ENCODE peak calls at places on chromosome 5, in four cellular contexts. One of them, this sample, is unnamed.

GRCh38 chr5:16455670-16456069 is 9.9 kb downstream of the ZNF622 start:
- DNase-seq in PC-3: no peak
- DNase-seq in MM.1S: no peak
- DNase-seq in HS-5: no peak
- DNase-seq in this sample: no peak

GRCh38 chr5:140118294-140118936 is 4.5 kb downstream of the PURA start:
- DNase-seq in PC-3: peak; percentile 44
- DNase-seq in MM.1S: no peak
- DNase-seq in HS-5: no peak
- DNase-seq in this sample: peak; percentile 36

GRCh38 chr5:14706615-14707021 is 42.1 kb downstream of the OTULIN start:
- DNase-seq in PC-3: no peak
- DNase-seq in MM.1S: no peak
- DNase-seq in HS-5: no peak
- DNase-seq in this sample: no peak

GRCh38 chr5:43555895-43556606 is 826 bp downstream of the PAIP1 start:
- DNase-seq in PC-3: peak; percentile 56
- DNase-seq in MM.1S: peak; percentile 29
- DNase-seq in HS-5: no peak
- DNase-seq in this sample: peak; percentile 78

GRCh38 chr5:138464388-138465287 is 641 bp upstream of the EGR1 start:
- DNase-seq in PC-3: peak; percentile 96
- DNase-seq in MM.1S: peak; percentile 98
- DNase-seq in HS-5: peak; percentile 94
- DNase-seq in this sample: peak; percentile 92

GRCh38 chr5:141811287-141812155 is 66.7 kb downstream of the PCDH1 start:
- DNase-seq in PC-3: no peak
- DNase-seq in MM.1S: peak; percentile 12
- DNase-seq in HS-5: no peak
- DNase-seq in this sample: no peak

GRCh38 chr5:111758284-111758628 is 1.3 kb upstream of the NREP start:
- DNase-seq in PC-3: no peak
- DNase-seq in MM.1S: no peak
- DNase-seq in HS-5: no peak
- DNase-seq in this sample: no peak

GRCh38 chr5:109911731-109912130 is 222.0 kb downstream of the MAN2A1 start:
- DNase-seq in PC-3: no peak
- DNase-seq in MM.1S: no peak
- DNase-seq in HS-5: peak; percentile 52
- DNase-seq in this sample: no peak

GRCh38 chr5:33894566-33894965 is 2.8 kb upstream of the ADAMTS12 start:
- DNase-seq in PC-3: peak; percentile 89
- DNase-seq in MM.1S: no peak
- DNase-seq in HS-5: peak; percentile 49
- DNase-seq in this sample: no peak

GRCh38 chr5:180306796-180307195 is 14.9 kb upstream of the MAPK9 start:
- DNase-seq in PC-3: no peak
- DNase-seq in MM.1S: no peak
- DNase-seq in HS-5: no peak
- DNase-seq in this sample: no peak

GRCh38 chr5:79938468-79938867 is 52.6 kb downstream of the MTX3 start:
- DNase-seq in PC-3: no peak
- DNase-seq in MM.1S: peak; percentile 74
- DNase-seq in HS-5: no peak
- DNase-seq in this sample: no peak

GRCh38 chr5:43638556-43638955 is 35.6 kb downstream of the NNT start:
- DNase-seq in PC-3: no peak
- DNase-seq in MM.1S: no peak
- DNase-seq in HS-5: no peak
- DNase-seq in this sample: no peak

GRCh38 chr5:105836263-105836662 is 1834.5 kb downstream of the EFNA5 start:
- DNase-seq in PC-3: no peak
- DNase-seq in MM.1S: no peak
- DNase-seq in HS-5: peak; percentile 15
- DNase-seq in this sample: no peak

GRCh38 chr5:32936329-32936728 is 225.2 kb downstream of the NPR3 start:
- DNase-seq in PC-3: no peak
- DNase-seq in MM.1S: no peak
- DNase-seq in HS-5: no peak
- DNase-seq in this sample: no peak

GRCh38 chr5:133150909-133151544 is 99.2 kb downstream of the HSPA4 start:
- DNase-seq in PC-3: no peak
- DNase-seq in MM.1S: no peak
- DNase-seq in HS-5: no peak
- DNase-seq in this sample: no peak

GRCh38 chr5:175444060-175444904 is at the start of gene DRD1:
- DNase-seq in PC-3: peak; percentile 40
- DNase-seq in MM.1S: peak; percentile 66
- DNase-seq in HS-5: no peak
- DNase-seq in this sample: peak; percentile 82

GRCh38 chr5:9362600-9362999 is 183.3 kb downstream of the SEMA5A start:
- DNase-seq in PC-3: no peak
- DNase-seq in MM.1S: peak; percentile 74
- DNase-seq in HS-5: no peak
- DNase-seq in this sample: no peak

GRCh38 chr5:97998946-97999345 is 774.5 kb upstream of the RGMB start:
- DNase-seq in PC-3: no peak
- DNase-seq in MM.1S: no peak
- DNase-seq in HS-5: no peak
- DNase-seq in this sample: no peak

GRCh38 chr5:34582364-34582763 is 73.8 kb upstream of the RAI14 start:
- DNase-seq in PC-3: no peak
- DNase-seq in MM.1S: no peak
- DNase-seq in HS-5: no peak
- DNase-seq in this sample: peak; percentile 42

GRCh38 chr5:175840050-175840841 is 31.1 kb upstream of the CPLX2 start:
- DNase-seq in PC-3: peak; percentile 34
- DNase-seq in MM.1S: no peak
- DNase-seq in HS-5: no peak
- DNase-seq in this sample: no peak

GRCh38 chr5:172820046-172820767 is 13.8 kb upstream of the ERGIC1 start:
- DNase-seq in PC-3: peak; percentile 55
- DNase-seq in MM.1S: no peak
- DNase-seq in HS-5: no peak
- DNase-seq in this sample: no peak

GRCh38 chr5:58117491-58117890 is 342.4 kb downstream of the PLK2 start:
- DNase-seq in PC-3: no peak
- DNase-seq in MM.1S: no peak
- DNase-seq in HS-5: no peak
- DNase-seq in this sample: no peak

GRCh38 chr5:64612349-64612961 is 77.8 kb upstream of the SHISAL2B start:
- DNase-seq in PC-3: peak; percentile 82
- DNase-seq in MM.1S: peak; percentile 63
- DNase-seq in HS-5: no peak
- DNase-seq in this sample: peak; percentile 38

GRCh38 chr5:56415356-56415765 is 182.2 kb upstream of the ANKRD55 start:
- DNase-seq in PC-3: no peak
- DNase-seq in MM.1S: peak; percentile 81
- DNase-seq in HS-5: no peak
- DNase-seq in this sample: no peak

GRCh38 chr5:168778536-168778935 is 199.4 kb upstream of the PANK3 start:
- DNase-seq in PC-3: no peak
- DNase-seq in MM.1S: no peak
- DNase-seq in HS-5: no peak
- DNase-seq in this sample: no peak

GRCh38 chr5:95238560-95239325 is 46.2 kb downstream of the MCTP1 start:
- DNase-seq in PC-3: peak; percentile 54
- DNase-seq in MM.1S: no peak
- DNase-seq in HS-5: peak; percentile 50
- DNase-seq in this sample: peak; percentile 20

This sample was measured in T47D.